ENCODE peak calls at places on chromosomes 1 and 21, in nine cellular contexts. V is left ventricle myocardium inferior, Y is heart right ventricle, A is fibroblast of lung, S is OCI-LY7, F is heart left ventricle, M is endodermal cell, Q is ascending aorta, P is right atrium auricular region. O is an unnamed sample.

GRCh38 chr1:74531807-74532206 is 19.4 kb upstream of the LRRC53 start:
- DNase-seq in F (no peak), M (no peak), V (no peak), A (no peak), Q (no peak), Y (no peak), S (no peak), P (no peak), O (no peak)

GRCh38 chr1:6181347-6181770 is 1.2 kb upstream of the CHD5 start:
- DNase-seq in Y (no peak), M (peak; percentile 58), P (no peak), A (no peak), F (no peak), V (no peak), S (no peak), Q (no peak), O (no peak)

GRCh38 chr1:151196292-151196800 is 2.0 kb upstream of the PIP5K1A start:
- DNase-seq in Y (peak; percentile 82), F (peak; percentile 60), V (peak; percentile 20), Q (no peak), S (peak; percentile 82), A (peak; percentile 89), M (peak; percentile 69), P (no peak), O (peak; percentile 43)

GRCh38 chr1:21468597-21468996 is 28.7 kb downstream of the NBPF3 start:
- DNase-seq in P (no peak), Y (no peak), A (peak; percentile 59), Q (no peak), V (no peak), S (peak; percentile 29), F (no peak), M (peak; percentile 87), O (no peak)

GRCh38 chr1:115188680-115189395 is 99.5 kb upstream of the TSPAN2 start:
- DNase-seq in Q (no peak), Y (no peak), A (no peak), F (no peak), V (no peak), P (no peak), M (no peak), S (no peak), O (no peak)

GRCh38 chr1:109370712-109371270 is 26.9 kb downstream of the SORT1 start:
- DNase-seq in Q (no peak), F (no peak), Y (no peak), V (no peak), M (no peak), S (no peak), A (peak; percentile 96), P (no peak), O (no peak)

GRCh38 chr1:162561616-162562451 is at the start of gene UAP1:
- DNase-seq in Y (peak; percentile 24), S (peak; percentile 16), Q (no peak), F (no peak), A (no peak), P (no peak), M (no peak), V (no peak), O (no peak)

GRCh38 chr1:115714572-115715141 is 53.9 kb downstream of the CASQ2 start:
- DNase-seq in A (no peak), M (peak; percentile 78), F (no peak), Y (no peak), Q (no peak), S (no peak), V (no peak), P (no peak), O (no peak)

GRCh38 chr1:12556957-12557935 is 60.8 kb downstream of the DHRS3 start:
- DNase-seq in V (no peak), A (no peak), M (no peak), S (no peak), P (no peak), Y (no peak), Q (no peak), F (no peak), O (no peak)

GRCh38 chr1:201556841-201557571 is 18.1 kb downstream of the NAV1 start:
- DNase-seq in Y (no peak), Q (no peak), A (peak; percentile 46), V (no peak), M (peak; percentile 28), F (no peak), P (no peak), S (no peak), O (no peak)

GRCh38 chr1:233251321-233251720 is 44.2 kb downstream of the PCNX2 start:
- DNase-seq in Q (no peak), P (no peak), A (no peak), V (no peak), M (peak; percentile 26), Y (no peak), F (no peak), S (no peak), O (no peak)

GRCh38 chr21:37751268-37751975 is 164.8 kb downstream of the KCNJ6 start:
- DNase-seq in V (no peak), F (no peak), A (no peak), Q (no peak), S (no peak), M (peak; percentile 24), Y (no peak), P (no peak), O (no peak)

GRCh38 chr1:15758537-15758936 is at the start of gene FBLIM1:
- DNase-seq in V (no peak), S (no peak), Q (no peak), Y (no peak), P (no peak), A (no peak), M (peak; percentile 87), F (no peak), O (no peak)
- H3K4me3 ChIP-seq in V (peak within 1 kb of the TSS; percentile 87), S (no peak within 1 kb of the TSS), Q (peak within 1 kb of the TSS; percentile 86), Y (peak within 1 kb of the TSS; percentile 82), P (peak within 1 kb of the TSS; percentile 79), A (peak within 1 kb of the TSS; percentile 60), M (peak within 1 kb of the TSS; percentile 93), F (peak within 1 kb of the TSS; percentile 69), O (peak within 1 kb of the TSS; percentile 35)

DNA sequence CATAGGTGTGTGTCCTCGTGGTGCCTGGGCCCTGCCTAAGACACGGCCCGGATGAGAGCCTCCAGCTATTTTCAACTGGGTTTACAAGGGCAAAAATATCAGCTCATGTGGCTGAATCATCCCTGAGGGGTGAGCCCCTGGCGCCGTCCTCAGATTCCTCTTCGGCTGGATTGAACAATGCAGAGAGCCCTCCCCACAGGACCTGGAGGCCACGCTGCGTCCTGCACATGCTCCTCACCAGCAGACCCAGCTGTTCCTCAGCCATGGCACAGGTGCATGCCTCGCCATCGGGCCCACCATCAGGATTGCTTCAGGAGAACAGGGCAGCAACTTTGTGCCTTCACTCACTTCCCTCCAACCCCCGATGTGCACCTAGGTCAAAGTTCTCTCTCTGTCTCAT is 35.3 kb downstream of the TFF3 start:
- DNase-seq in Q (no peak), F (no peak), P (no peak), Y (no peak), M (no peak), A (no peak), S (no peak), V (no peak), O (no peak)
- H3K36me3 ChIP-seq in Q (no peaks in the 10 kb centered on the region), F (no peaks in the 10 kb centered on the region), P (no peaks in the 10 kb centered on the region), Y (peaks cover 18% of the 10 kb centered on the region), M (no peaks in the 10 kb centered on the region), A (no peaks in the 10 kb centered on the region), S (peaks cover 44% of the 10 kb centered on the region), V (peaks cover 47% of the 10 kb centered on the region), O (peaks cover 46% of the 10 kb centered on the region)

GRCh38 chr1:25771246-25772114 is 28.5 kb upstream of the SELENON start:
- DNase-seq in F (peak; percentile 69), Q (no peak), P (no peak), A (no peak), M (peak; percentile 80), Y (peak; percentile 66), S (peak; percentile 27), V (peak; percentile 74), O (no peak)
- H3K4me3 ChIP-seq in F (no peak overlapping the region), Q (no peak overlapping the region), P (no peak overlapping the region), A (no peak overlapping the region), M (no peak overlapping the region), Y (no peak overlapping the region), S (no peak overlapping the region), V (peak overlapping the region; percentile 23), O (no peak overlapping the region)

DNA sequence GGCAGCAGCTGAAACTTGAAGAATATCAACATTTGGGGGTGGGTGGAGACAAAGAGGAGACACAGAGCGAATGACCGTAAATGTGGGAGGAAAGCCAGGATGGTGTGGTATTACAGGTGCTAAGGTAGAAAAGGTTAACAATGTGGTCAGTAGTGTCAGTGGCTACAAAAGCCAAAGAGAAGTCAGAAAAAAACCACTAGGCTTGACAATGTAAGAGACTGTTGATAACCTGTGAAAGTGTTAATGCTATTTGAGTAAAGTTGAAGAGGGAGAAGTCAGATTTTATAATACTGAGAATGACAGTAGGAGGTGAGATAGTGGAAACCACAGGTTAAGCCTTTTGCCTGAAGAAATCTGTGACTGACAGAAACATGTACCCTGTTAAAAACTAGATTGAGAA is 120.8 kb downstream of the CLEC20A start:
- DNase-seq in M (peak; percentile 47), S (no peak), Q (no peak), Y (no peak), F (no peak), A (no peak), V (no peak), P (no peak), O (no peak)
- H3K36me3 ChIP-seq in M (no peaks in the 10 kb centered on the region), S (no peaks in the 10 kb centered on the region), Q (no peaks in the 10 kb centered on the region), Y (no peaks in the 10 kb centered on the region), F (no peaks in the 10 kb centered on the region), A (no peaks in the 10 kb centered on the region), V (no peaks in the 10 kb centered on the region), P (no peaks in the 10 kb centered on the region), O (no peaks in the 10 kb centered on the region)

GRCh38 chr1:37557402-37557801 is 662 bp downstream of the DNALI1 start:
- DNase-seq in M (no peak), F (no peak), S (no peak), P (no peak), V (no peak), Y (no peak), Q (no peak), A (no peak), O (no peak)
- H3K4me3 ChIP-seq in M (peak overlapping the region; percentile 78), F (peak overlapping the region; percentile 44), S (no peak overlapping the region), P (no peak overlapping the region), V (peak overlapping the region; percentile 59), Y (peak overlapping the region; percentile 47), Q (peak overlapping the region; percentile 46), A (peak overlapping the region; percentile 22), O (no peak overlapping the region)

DNA sequence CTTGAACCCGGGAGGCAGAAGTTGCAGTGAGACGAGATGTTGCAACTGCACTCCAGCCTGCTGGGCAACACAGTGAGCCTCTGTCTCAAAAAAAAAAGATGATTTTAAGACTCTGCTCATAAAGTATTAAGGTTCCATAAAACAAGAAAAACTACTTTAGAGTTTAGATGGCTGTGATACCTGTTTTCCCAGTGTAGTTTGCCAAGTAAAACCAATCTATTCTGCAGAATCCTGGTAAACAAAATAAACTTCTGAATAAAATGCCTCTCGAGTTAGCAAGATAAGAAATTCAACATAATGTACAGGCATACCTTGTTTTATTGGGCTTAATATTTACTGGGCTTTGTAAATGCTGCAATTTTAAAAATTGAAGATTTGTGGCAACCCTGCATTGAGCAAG is 30.8 kb downstream of the LTN1 start:
- DNase-seq in S (no peak), Y (no peak), V (no peak), F (no peak), A (no peak), P (no peak), M (no peak), Q (no peak), O (no peak)
- H3K36me3 ChIP-seq in S (peaks cover 98% of the 10 kb centered on the region), Y (peaks cover 100% of the 10 kb centered on the region), V (peaks cover 85% of the 10 kb centered on the region), F (no peaks in the 10 kb centered on the region), A (peaks cover 3% of the 10 kb centered on the region), P (peaks cover 57% of the 10 kb centered on the region), M (peaks cover 74% of the 10 kb centered on the region), Q (peaks cover 64% of the 10 kb centered on the region), O (peaks cover 57% of the 10 kb centered on the region)